ENCODE peak calls at places on chromosomes 2 and 18, in six cellular contexts. J, P, M, Y, W and G are unnamed samples.
A peak's percentile ranks its signal among the peaks of the same experiment; 100 is the strongest.

GRCh38 chr18:53534695-53535094 is 689.8 kb downstream of the MBD2 start:
- DNase-seq in J (no peak), P (no peak), M (no peak), Y (no peak), W (no peak), G (no peak)

GRCh38 chr2:231573096-231573495 is 19.6 kb upstream of the TEX44 start:
- DNase-seq in J (no peak), P (no peak), M (no peak), Y (no peak), W (no peak), G (no peak)

GRCh38 chr2:30366199-30366691 is 80.8 kb upstream of the LCLAT1 start:
- DNase-seq in J (peak; percentile 64), P (no peak), M (no peak), Y (no peak), W (no peak), G (no peak)

GRCh38 chr2:95275601-95276243 is 1.5 kb downstream of the PROM2 start:
- DNase-seq in J (peak; percentile 46), P (no peak), M (peak; percentile 57), Y (no peak), W (no peak), G (no peak)

GRCh38 chr2:230929381-230930148 is 4.5 kb upstream of the GPR55 start:
- DNase-seq in J (no peak), P (no peak), M (no peak), Y (no peak), W (no peak), G (no peak)

GRCh38 chr18:24910217-24910616 is 441.7 kb downstream of the ZNF521 start:
- DNase-seq in J (no peak), P (no peak), M (no peak), Y (no peak), W (no peak), G (no peak)

GRCh38 chr2:138090330-138090729 is 126.1 kb downstream of the HNMT start:
- DNase-seq in J (no peak), P (no peak), M (no peak), Y (peak; percentile 35), W (no peak), G (peak; percentile 78)

GRCh38 chr18:35201502-35201901 is 39.3 kb upstream of the ZNF397 start:
- DNase-seq in J (no peak), P (no peak), M (no peak), Y (no peak), W (no peak), G (no peak)

GRCh38 chr2:238458641-238459040 is 31.9 kb downstream of the ASB1 start:
- DNase-seq in J (peak; percentile 39), P (no peak), M (no peak), Y (no peak), W (no peak), G (no peak)

GRCh38 chr2:131673400-131674173 is 145.9 kb downstream of the CCDC74A start:
- DNase-seq in J (peak; percentile 41), P (peak; percentile 79), M (peak; percentile 91), Y (peak; percentile 43), W (peak; percentile 59), G (peak; percentile 63)
- TF ChIP-seq CTCF in J (peak; percentile 77), P (peak; percentile 89), M (peak; percentile 92), Y (peak; percentile 83), W (peak; percentile 79), G (peak; percentile 74)

GRCh38 chr2:74741076-74741460 is 87.0 kb downstream of the SEMA4F start:
- DNase-seq in J (no peak), P (no peak), M (no peak), Y (no peak), W (peak; percentile 56), G (no peak)
- H3K4me3 ChIP-seq in J (no peak overlapping the region), P (no peak overlapping the region), M (no peak overlapping the region), Y (no peak overlapping the region), W (no peak overlapping the region), G (no peak overlapping the region)

DNA sequence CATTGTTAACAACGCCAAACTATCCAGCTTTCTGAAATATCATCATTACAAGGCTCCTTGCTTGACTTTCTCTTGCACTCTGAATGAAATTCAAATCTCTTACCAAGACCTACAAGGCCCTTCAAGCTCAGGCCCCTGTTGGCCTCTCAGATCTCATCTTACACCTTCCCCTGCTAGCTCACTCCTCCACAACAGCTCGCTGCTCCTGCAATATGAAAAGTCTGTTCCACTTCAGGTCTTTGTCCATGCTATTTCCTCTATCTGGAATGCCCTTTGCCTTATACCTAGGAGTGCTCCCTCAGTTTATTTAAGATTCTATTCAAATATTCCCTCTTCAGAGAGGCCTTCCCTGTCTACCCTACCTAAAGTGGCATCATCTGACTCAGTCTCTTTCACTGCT is 91.7 kb downstream of the SESTD1 start:
- DNase-seq in J (no peak), P (no peak), M (no peak), Y (no peak), W (no peak), G (no peak)
- TF ChIP-seq CTCF in J (no peak), P (no peak), M (no peak), Y (no peak), W (no peak), G (no peak)

GRCh38 chr18:58867281-58867961 is 2.7 kb downstream of the ZNF532 start:
- DNase-seq in J (peak; percentile 79), P (no peak), M (no peak), Y (no peak), W (no peak), G (no peak)

GRCh38 chr18:58868440-58868839 is 3.8 kb downstream of the ZNF532 start:
- DNase-seq in J (no peak), P (no peak), M (no peak), Y (no peak), W (no peak), G (no peak)

GRCh38 chr18:58865009-58865345 is 300 bp downstream of the ZNF532 start:
- DNase-seq in J (no peak), P (no peak), M (no peak), Y (no peak), W (no peak), G (no peak)

GRCh38 chr18:58865714-58866113 is 1.0 kb downstream of the ZNF532 start:
- DNase-seq in J (peak; percentile 53), P (no peak), M (no peak), Y (no peak), W (no peak), G (no peak)

DNA sequence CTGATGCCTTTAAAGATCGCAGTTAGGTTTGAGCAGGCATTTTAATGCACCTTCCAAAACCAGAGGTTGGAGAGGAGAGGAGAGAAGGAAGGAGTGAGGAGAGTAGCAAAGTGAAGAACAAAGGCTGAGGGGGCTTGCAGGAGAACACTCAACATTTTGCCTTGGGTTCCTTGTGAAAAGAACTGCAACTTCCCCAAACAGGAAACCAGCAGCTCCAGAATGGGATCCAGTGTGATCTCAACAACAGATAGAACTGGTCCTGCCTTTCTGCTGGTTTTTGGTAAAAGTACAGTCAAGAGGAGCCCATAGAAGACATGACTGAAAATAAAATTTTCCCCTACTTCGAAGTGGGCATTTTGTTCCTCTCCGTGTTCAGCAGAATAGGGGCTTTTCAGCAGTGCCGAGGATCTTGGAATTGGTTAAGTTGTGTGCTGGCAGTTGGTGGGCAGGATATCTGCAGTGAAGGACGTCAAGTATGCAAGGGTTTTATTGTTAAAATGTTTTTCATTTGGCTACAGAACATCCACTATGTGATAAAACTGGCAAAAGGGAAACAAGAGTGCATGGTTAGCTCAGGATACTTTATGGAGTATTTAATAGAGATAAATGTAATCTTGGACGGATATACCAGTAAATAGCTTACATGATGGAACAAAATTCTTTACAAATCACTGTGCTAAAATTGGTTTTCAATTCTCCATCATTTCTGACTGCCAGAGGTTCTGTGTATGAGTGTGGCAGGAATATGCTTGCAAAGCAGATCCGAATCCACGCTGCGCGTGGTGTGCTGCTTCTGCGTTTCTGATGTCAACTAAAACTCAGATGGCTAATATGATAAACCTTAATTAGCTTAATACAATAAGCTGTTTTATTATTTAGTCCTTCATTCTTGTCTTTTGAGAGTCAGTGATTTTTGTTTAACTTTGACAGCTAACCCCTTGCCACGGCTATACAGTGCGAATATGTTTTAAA is 1.9 kb downstream of the ZNF532 start:
- DNase-seq in J (no peak), P (no peak), M (no peak), Y (no peak), W (no peak), G (peak; percentile 42)
- H3K4me3 ChIP-seq in J (peak overlapping the region; percentile 1), P (peak overlapping the region; percentile 18), M (no peak overlapping the region), Y (no peak overlapping the region), W (no peak overlapping the region), G (peak overlapping the region; percentile 11)

DNA sequence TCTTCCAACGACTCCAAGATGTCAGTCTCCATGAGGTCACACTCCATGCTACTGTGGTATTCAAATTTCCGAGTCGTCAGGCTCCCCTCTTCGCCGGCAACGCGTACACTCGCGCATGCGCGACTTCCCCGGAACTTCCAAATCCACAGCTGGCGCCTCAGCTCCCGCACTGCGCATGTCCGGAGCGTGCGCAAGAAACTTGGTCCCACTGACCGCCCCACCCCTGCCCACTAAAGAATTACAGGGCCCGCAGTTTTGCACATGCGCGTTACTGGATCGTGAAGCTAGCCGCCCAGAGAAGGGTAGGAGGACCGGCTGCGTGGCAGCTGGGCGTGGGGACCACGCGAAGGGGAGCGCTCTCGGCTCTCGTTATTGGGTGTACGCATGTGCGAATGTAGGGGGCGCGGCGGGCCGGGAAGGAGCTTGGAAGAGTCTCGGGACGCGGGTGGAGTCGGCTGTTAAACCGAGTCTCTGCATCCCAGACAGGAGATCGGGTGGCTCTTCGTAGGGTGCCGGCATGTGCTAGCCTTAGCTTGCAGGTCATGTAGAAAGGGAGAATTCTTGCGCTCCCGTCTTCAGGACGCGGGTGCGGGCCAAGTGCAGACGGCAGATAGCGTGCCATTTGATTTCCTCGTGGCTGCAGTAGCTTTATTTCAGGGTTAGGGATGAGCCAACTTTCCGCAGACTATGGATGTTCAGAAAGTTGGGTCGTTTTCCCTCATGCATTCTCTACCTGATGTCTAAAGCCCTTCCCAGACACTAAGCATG is at the start of gene FAM98A:
- DNase-seq in J (peak; percentile 98), P (peak; percentile 99), M (peak; percentile 100), Y (peak; percentile 96), W (peak; percentile 92), G (peak; percentile 100)
- TF ChIP-seq CTCF in J (peak; percentile 17), P (no peak), M (peak; percentile 28), Y (no peak), W (no peak), G (peak; percentile 8)

DNA sequence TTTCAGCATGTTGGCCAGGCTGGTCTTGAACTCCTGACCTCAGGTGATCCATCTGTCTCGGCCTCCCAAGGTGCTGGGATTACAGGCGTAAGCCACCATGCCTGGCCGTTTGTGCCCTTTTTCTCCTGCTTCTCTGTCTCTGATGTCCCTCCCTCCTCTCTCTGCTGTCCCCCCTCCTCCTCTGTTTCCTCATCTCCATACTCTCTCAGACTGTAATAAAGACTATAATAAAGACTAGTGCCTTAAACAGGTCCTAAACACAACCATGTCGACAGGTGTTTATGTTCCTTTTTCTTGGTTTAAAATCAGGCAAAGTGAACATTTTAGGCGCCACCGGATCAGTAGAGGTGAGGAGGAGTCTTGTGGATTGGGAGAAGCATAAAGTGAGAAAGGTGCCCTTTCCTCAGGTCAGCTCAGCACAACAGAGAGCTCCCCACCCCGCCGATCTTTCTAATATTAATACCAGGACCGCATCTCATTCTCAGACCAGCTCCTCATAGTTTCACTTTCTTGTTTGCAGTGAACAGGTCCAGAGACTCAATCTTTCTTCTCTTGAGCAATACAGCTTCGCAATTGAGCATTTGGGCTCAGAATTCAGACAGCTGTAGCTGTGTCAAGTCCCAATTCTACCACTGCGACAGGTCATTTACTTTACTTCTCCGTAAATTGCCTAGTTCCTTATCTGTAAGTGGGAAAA is 23.7 kb downstream of the TIMM21 start:
- DNase-seq in J (no peak), P (no peak), M (no peak), Y (no peak), W (no peak), G (no peak)
- H3K4me3 ChIP-seq in J (peak overlapping the region; percentile 18), P (no peak overlapping the region), M (peak overlapping the region; percentile 42), Y (no peak overlapping the region), W (peak overlapping the region; percentile 32), G (no peak overlapping the region)